ENCODE peak calls at places on chromosomes 2 and 18, in eight cellular contexts. W is left ventricle myocardium inferior, D is adrenal gland, F is fibroblast of lung, B is A549, S is heart left ventricle, Z is fibroblast of the aortic adventitia, H is tibial artery. M is an unnamed sample.

GRCh38 chr2:148720501-148720998 is 76.0 kb downstream of the EPC2 start:
- DNase-seq in W (no peak), D (no peak), F (peak), B (no peak), S (peak), Z (peak), H (no peak), M (peak)

GRCh38 chr2:233798335-233799086 is 20.4 kb downstream of the MROH2A start:
- DNase-seq in W (no peak), D (no peak), F (no peak), B (no peak), S (no peak), Z (no peak), H (peak), M (no peak)

GRCh38 chr18:48949051-48949605 is 1.6 kb downstream of the SMAD7 start:
- DNase-seq in W (no peak), D (no peak), F (no peak), B (no peak), S (peak), Z (no peak), H (no peak), M (no peak)

GRCh38 chr18:9233771-9234440 is 97.3 kb downstream of the ANKRD12 start:
- DNase-seq in W (no peak), D (no peak), F (no peak), B (no peak), S (no peak), Z (no peak), H (no peak), M (no peak)

GRCh38 chr18:25247725-25248124 is 104.2 kb downstream of the ZNF521 start:
- DNase-seq in W (no peak), D (no peak), F (peak), B (no peak), S (no peak), Z (peak), H (no peak), M (peak)

GRCh38 chr18:58054041-58054733 is 10.2 kb downstream of the NEDD4L start:
- DNase-seq in W (no peak), D (no peak), F (peak), B (peak), S (no peak), Z (peak), H (no peak), M (peak)

GRCh38 chr2:215104226-215104625 is 34.2 kb downstream of the ABCA12 start:
- DNase-seq in W (no peak), D (no peak), F (no peak), B (peak), S (no peak), Z (no peak), H (no peak), M (no peak)

GRCh38 chr18:706438-706837 is 6.0 kb downstream of the ENOSF1 start:
- DNase-seq in W (no peak), D (no peak), F (no peak), B (no peak), S (no peak), Z (no peak), H (no peak), M (no peak)

GRCh38 chr18:46474487-46475366 is 182.3 kb downstream of the LOXHD1 start:
- DNase-seq in W (no peak), D (no peak), F (no peak), B (no peak), S (no peak), Z (no peak), H (no peak), M (no peak)

GRCh38 chr2:191577611-191578010 is 100.3 kb upstream of the NABP1 start:
- DNase-seq in W (no peak), D (no peak), F (no peak), B (no peak), S (no peak), Z (no peak), H (no peak), M (no peak)

GRCh38 chr2:166167451-166167850 is 39.6 kb upstream of the SCN1A start:
- DNase-seq in W (no peak), D (no peak), F (no peak), B (no peak), S (no peak), Z (peak), H (no peak), M (no peak)

GRCh38 chr2:105328281-105329196 is 996 bp downstream of the TGFBRAP1 start:
- DNase-seq in W (no peak), D (peak), F (peak), B (peak), S (peak), Z (peak), H (peak), M (peak)

GRCh38 chr2:206764673-206765241 is 371 bp downstream of the MDH1B start:
- DNase-seq in W (no peak), D (no peak), F (no peak), B (no peak), S (no peak), Z (no peak), H (no peak), M (no peak)

GRCh38 chr2:239789711-239790110 is 235.4 kb downstream of the NDUFA10 start:
- DNase-seq in W (no peak), D (no peak), F (no peak), B (no peak), S (peak), Z (no peak), H (peak), M (no peak)

GRCh38 chr2:224689539-224689938 is 26.6 kb downstream of the CCDC195 start:
- DNase-seq in W (no peak), D (no peak), F (no peak), B (no peak), S (no peak), Z (no peak), H (no peak), M (no peak)

GRCh38 chr18:44198296-44199284 is 482.1 kb upstream of the SETBP1 start:
- DNase-seq in W (no peak), D (no peak), F (no peak), B (no peak), S (no peak), Z (no peak), H (no peak), M (no peak)

GRCh38 chr2:150279673-150280072 is 207.8 kb downstream of the RND3 start:
- DNase-seq in W (no peak), D (no peak), F (no peak), B (no peak), S (no peak), Z (no peak), H (no peak), M (no peak)

GRCh38 chr2:66929632-66930385 is 467.3 kb upstream of the ETAA1 start:
- DNase-seq in W (peak), D (peak), F (peak), B (no peak), S (peak), Z (peak), H (no peak), M (peak)

DNA sequence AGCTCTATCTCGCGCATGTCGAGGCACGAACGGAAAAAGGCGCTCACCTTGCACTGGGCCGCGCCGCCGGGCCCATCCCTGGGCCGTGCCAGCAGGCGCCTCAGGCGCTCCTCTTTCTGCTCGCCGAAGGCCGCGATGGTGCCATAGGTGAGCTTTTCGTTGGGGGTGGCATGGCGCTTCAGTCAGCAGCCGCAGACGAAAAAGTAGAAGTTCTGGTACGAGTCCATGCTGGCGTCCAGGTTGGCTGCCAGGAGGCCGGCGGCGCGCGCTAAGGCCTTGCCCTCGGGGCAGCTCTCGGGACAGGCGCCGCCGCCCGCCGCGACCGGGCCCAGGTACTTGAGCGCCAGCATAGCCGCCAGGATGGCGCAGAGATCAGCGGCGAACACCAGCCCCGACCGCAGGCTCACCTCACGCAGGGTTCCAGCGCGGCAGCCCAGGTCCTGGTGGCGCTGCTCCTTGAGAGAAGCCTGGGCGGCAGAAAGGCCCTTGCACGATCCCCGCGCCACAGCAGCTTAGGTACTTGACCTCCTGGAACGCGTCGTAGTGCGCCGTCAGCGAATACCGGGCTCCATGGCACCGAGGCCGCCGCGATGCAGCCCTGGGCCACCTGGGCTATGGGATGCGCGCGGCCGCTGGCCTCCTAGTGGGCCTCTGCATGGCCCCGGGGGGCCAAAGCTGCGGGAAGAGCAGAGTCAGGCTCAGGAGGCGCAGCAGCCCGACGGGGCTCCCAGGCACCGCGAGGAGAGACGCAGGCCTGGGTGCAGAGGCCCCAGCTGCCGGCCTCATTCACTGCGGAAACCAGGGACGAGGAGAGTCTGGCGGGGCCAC is 12.8 kb downstream of the ALPG start:
- DNase-seq in W (no peak), D (no peak), F (no peak), B (no peak), S (no peak), Z (no peak), H (peak), M (no peak)
- H3K4me3 ChIP-seq in W (peak), D (no peak), F (no peak), B (peak), S (peak), Z (no peak), H (peak), M (no peak)

DNA sequence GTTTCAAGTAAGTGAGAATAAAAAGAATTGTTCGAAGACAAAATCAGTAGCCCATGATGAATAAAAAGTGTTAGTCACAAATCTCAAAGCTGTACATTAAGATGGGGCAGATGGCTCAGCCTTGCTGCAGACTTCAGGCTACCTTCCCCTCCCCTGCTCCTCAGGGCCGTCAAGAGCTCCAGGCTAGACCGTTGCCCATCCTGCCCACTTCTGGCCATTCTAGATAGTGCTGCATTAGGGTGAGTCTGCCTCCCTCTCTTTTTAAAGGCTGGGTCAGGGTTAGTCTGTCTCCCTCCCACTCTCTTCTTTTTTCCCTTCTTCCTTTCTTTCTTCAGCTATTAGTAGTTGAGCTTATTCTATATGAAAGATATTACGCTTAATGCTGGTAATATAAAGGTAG is 86.0 kb downstream of the MAPRE2 start:
- DNase-seq in W (no peak), D (no peak), F (peak), B (peak), S (no peak), Z (no peak), H (no peak), M (no peak)
- TF ChIP-seq CTCF in W (no peak), D (no peak), F (peak), B (no peak), S (no peak), Z (peak), H (no peak), M (peak)

GRCh38 chr2:25294573-25295462 is 46.9 kb downstream of the DNMT3A start:
- DNase-seq in W (peak), D (peak), F (peak), B (peak), S (peak), Z (peak), H (peak), M (peak)
- H3K4me3 ChIP-seq in W (peak), D (no peak), F (no peak), B (no peak), S (peak), Z (no peak), H (peak), M (no peak)

DNA sequence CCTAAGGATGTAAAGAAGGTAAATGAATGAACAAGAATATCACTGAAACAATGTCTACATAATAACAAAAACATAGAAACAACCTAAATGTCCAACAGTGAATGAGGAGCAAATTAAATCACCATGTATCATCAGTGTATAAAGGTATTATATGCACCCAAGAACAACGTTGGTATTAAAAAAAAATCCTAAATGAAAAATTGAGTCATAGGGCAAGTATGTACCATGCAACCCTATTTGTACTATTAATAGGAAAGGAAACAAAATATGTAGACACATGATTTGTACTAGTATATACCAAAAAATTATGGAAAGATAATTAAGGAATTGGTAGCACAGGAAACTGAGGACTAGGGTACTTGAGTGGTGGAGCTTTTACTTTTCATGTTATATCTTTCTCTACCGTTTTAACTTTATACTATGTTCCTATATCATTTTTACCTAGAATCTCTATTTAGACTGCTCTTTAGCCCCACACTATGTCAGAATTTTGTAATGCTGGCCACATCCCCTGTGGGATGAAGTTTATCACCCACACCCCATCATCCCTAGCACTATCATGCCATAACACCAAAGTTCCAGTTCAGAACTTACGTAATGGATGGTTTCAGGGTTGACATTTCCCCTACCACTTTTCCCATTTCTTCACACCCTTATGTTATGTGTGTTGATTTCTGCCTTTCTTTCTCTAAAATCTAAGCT is 25.6 kb downstream of the IKZF2 start:
- DNase-seq in W (no peak), D (no peak), F (peak), B (no peak), S (no peak), Z (peak), H (no peak), M (no peak)
- TF ChIP-seq CTCF in W (no peak), D (no peak), F (peak), B (no peak), S (no peak), Z (no peak), H (no peak), M (no peak)

DNA sequence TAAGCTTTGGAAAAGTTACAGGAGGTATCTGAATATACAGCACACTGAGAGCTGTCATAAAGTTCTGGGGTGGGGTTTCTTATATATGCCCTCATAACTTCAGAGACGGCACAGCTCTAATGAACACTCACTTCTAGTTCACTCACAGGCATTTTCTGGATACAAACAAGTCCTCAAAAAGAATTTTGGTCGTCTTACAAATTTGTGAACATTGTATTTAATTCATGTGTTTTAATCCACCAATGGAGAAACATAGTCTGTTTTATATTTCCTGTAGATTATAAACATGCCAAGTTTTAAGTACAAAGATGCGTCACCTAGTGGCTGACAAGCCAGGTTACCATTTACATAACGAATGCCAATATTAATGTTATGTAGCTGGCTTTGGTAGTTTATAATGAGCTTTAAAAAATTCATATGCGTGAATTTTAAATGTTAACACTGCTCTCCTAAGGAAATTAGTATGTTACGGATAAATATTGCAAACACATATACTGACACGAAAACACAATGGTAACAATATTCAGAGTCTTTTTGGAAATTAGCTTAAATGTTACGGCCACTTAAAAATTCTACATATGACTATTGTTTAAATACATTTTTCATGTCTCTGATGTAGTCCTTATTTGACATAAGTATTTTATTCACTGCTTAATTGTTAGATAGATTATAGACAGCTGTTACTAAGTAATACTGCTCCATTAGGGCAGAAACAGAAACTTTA is 2.5 kb downstream of the COL3A1 start:
- DNase-seq in W (no peak), D (no peak), F (peak), B (no peak), S (no peak), Z (peak), H (no peak), M (peak)
- H3K4me3 ChIP-seq in W (peak), D (no peak), F (peak), B (no peak), S (peak), Z (peak), H (peak), M (peak)

DNA sequence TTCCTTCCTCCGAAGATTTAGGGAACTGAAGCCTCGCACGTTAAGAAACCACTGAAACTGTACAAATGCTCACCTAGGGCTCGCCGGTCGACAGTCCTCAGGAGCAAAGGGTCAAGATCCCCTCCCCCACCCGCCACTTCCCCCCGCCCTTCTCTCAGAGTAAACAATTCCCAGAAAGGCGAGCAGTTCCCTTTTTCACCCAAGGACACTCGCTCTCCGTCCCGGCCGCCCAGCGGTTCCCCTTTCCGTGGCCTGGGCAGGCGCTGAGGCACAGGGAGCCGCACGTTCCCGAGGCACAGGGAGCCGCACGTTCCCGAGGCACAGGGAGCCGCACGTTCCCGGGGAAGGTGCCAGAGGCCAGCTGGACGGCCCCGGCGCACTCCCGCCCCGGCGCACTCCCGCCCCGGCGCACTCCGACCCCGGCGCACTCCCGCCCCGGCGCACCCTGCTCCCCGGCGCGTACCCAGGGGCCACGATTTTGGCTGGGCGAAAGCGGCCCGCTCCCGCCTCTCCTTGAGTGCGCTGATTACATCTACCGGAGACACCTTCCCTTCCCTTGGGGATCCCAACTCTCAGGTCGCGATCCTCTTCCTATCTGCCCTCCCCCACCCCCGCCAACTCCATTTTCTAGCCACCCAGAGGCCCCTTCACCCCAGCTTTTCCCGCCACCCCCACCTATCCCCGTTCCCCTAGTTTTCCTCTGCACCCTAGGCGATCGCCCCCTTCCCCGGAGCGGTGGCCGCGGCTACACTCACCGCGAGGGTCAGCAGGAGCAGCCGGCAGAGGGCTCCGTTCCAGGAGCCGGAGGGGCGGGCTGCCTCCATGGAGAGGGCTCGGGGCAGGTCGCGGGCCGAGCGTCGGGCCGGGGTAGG is 837 bp downstream of the DSC2 start:
- DNase-seq in W (peak), D (peak), F (peak), B (peak), S (peak), Z (no peak), H (peak), M (no peak)
- TF ChIP-seq CTCF in W (peak), D (no peak), F (no peak), B (no peak), S (no peak), Z (no peak), H (no peak), M (no peak)

GRCh38 chr18:33820517-33821368 is 242.7 kb downstream of the ASXL3 start:
- DNase-seq in W (no peak), D (no peak), F (peak), B (no peak), S (no peak), Z (no peak), H (no peak), M (no peak)
- H3K4me3 ChIP-seq in W (no peak), D (no peak), F (peak), B (no peak), S (no peak), Z (no peak), H (no peak), M (no peak)

M was measured in AG10803.